ENCODE peak calls at places on chromosomes 2 and 18, in four cellular contexts. G is adrenal gland, O is IMR-90, K is HCT116. W is an unnamed sample.

GRCh38 chr2:42141687-42142475 is 27.3 kb upstream of the EML4 start:
- DNase-seq in G (peak; percentile 73), O (peak; percentile 93), K (no peak), W (peak; percentile 52)

GRCh38 chr18:46712406-46712805 is 44.4 kb downstream of the ST8SIA5 start:
- DNase-seq in G (peak; percentile 88), O (peak; percentile 58), K (no peak), W (no peak)

GRCh38 chr2:5538717-5539116 is 153.5 kb upstream of the SOX11 start:
- DNase-seq in G (no peak), O (no peak), K (no peak), W (no peak)

GRCh38 chr2:216292475-216292874 is 79.8 kb downstream of the MARCHF4 start:
- DNase-seq in G (no peak), O (no peak), K (no peak), W (no peak)

GRCh38 chr2:9809448-9810088 is 33.7 kb upstream of the TAF1B start:
- DNase-seq in G (no peak), O (no peak), K (no peak), W (no peak)

GRCh38 chr2:73202156-73203054 is at the start of gene NOTO:
- DNase-seq in G (peak; percentile 35), O (no peak), K (no peak), W (no peak)

GRCh38 chr2:219421323-219421722 is 3.1 kb downstream of the DES start:
- DNase-seq in G (no peak), O (no peak), K (no peak), W (no peak)

GRCh38 chr2:19861771-19862170 is 40.0 kb downstream of the TTC32 start:
- DNase-seq in G (no peak), O (peak; percentile 57), K (no peak), W (no peak)

GRCh38 chr2:134774786-134775641 is 56.2 kb upstream of the TMEM163 start:
- DNase-seq in G (no peak), O (no peak), K (peak; percentile 15), W (no peak)

GRCh38 chr2:156471772-156472171 is 35.6 kb downstream of the GPD2 start:
- DNase-seq in G (no peak), O (no peak), K (no peak), W (no peak)

GRCh38 chr2:231191896-231192872 is 6.2 kb upstream of the ARMC9 start:
- DNase-seq in G (peak; percentile 85), O (peak; percentile 83), K (no peak), W (no peak)

GRCh38 chr18:7721532-7721931 is 154.4 kb downstream of the PTPRM start:
- DNase-seq in G (no peak), O (no peak), K (no peak), W (no peak)

GRCh38 chr18:21163647-21164625 is 52.3 kb upstream of the ROCK1 start:
- DNase-seq in G (peak; percentile 16), O (peak; percentile 93), K (no peak), W (no peak)

GRCh38 chr18:77057043-77057442 is 75.5 kb downstream of the MBP start:
- DNase-seq in G (no peak), O (no peak), K (no peak), W (no peak)

GRCh38 chr2:176827269-176827668 is 385.3 kb upstream of the HNRNPA3 start:
- DNase-seq in G (no peak), O (no peak), K (no peak), W (no peak)

GRCh38 chr2:145593991-145594702 is 1074.2 kb upstream of the ZEB2 start:
- DNase-seq in G (no peak), O (peak; percentile 84), K (no peak), W (no peak)

GRCh38 chr2:232502901-232503791 is 15.5 kb upstream of the ECEL1 start:
- DNase-seq in G (peak; percentile 68), O (peak; percentile 45), K (no peak), W (no peak)

GRCh38 chr2:240603081-240603835 is 16.7 kb downstream of the CAPN10 start:
- DNase-seq in G (no peak), O (no peak), K (no peak), W (peak; percentile 39)

GRCh38 chr2:134777593-134777992 is 58.8 kb upstream of the TMEM163 start:
- DNase-seq in G (no peak), O (no peak), K (no peak), W (no peak)

GRCh38 chr2:102619414-102620319 is at the start of gene SLC9A2:
- DNase-seq in G (no peak), O (no peak), K (no peak), W (peak; percentile 80)

GRCh38 chr2:67846341-67847070 is 216.3 kb downstream of the C1D start:
- DNase-seq in G (peak; percentile 89), O (peak; percentile 98), K (peak; percentile 75), W (peak; percentile 26)

GRCh38 chr2:85062565-85062964 is 70.6 kb upstream of the TCF7L1 start:
- DNase-seq in G (no peak), O (no peak), K (no peak), W (no peak)

GRCh38 chr18:54358495-54358793 is 738 bp downstream of the C18orf54 start:
- DNase-seq in G (no peak), O (peak; percentile 10), K (no peak), W (no peak)

GRCh38 chr2:127079358-127079920 is 27.5 kb downstream of the BIN1 start:
- DNase-seq in G (no peak), O (no peak), K (no peak), W (no peak)

GRCh38 chr2:206203331-206203730 is 43.6 kb downstream of the EEF1B2 start:
- DNase-seq in G (no peak), O (no peak), K (no peak), W (no peak)

GRCh38 chr2:164920430-164920829 is 34.9 kb downstream of the SLC38A11 start:
- DNase-seq in G (peak; percentile 26), O (peak; percentile 96), K (no peak), W (no peak)

GRCh38 chr2:61763605-61764034 is 90.2 kb downstream of the FAM161A start:
- DNase-seq in G (peak; percentile 89), O (peak; percentile 89), K (peak; percentile 85), W (peak; percentile 85)

GRCh38 chr2:218859556-218859993 is at the start of gene WNT6:
- DNase-seq in G (no peak), O (no peak), K (no peak), W (no peak)

GRCh38 chr2:213161759-213162514 is 10.5 kb upstream of the IKZF2 start:
- DNase-seq in G (no peak), O (peak; percentile 76), K (no peak), W (no peak)

GRCh38 chr18:43952398-43952797 is 675.1 kb upstream of the SYT4 start:
- DNase-seq in G (no peak), O (no peak), K (no peak), W (no peak)

GRCh38 chr18:10948421-10948820 is 200.9 kb downstream of the PIEZO2 start:
- DNase-seq in G (no peak), O (no peak), K (no peak), W (no peak)

GRCh38 chr2:97958184-97958583 is 37.6 kb downstream of the TMEM131 start:
- DNase-seq in G (no peak), O (no peak), K (no peak), W (no peak)

GRCh38 chr2:8638327-8638726 is 43.5 kb upstream of the ID2 start:
- DNase-seq in G (no peak), O (no peak), K (no peak), W (no peak)

GRCh38 chr18:73842795-73843394 is 304.7 kb downstream of the FBXO15 start:
- DNase-seq in G (peak; percentile 35), O (peak; percentile 65), K (peak; percentile 4), W (no peak)

GRCh38 chr2:1022178-1022577 is 71.5 kb downstream of the SNTG2 start:
- DNase-seq in G (no peak), O (no peak), K (no peak), W (no peak)

GRCh38 chr2:98545591-98545990 is 62.7 kb downstream of the COA5 start:
- DNase-seq in G (no peak), O (no peak), K (no peak), W (no peak)

DNA sequence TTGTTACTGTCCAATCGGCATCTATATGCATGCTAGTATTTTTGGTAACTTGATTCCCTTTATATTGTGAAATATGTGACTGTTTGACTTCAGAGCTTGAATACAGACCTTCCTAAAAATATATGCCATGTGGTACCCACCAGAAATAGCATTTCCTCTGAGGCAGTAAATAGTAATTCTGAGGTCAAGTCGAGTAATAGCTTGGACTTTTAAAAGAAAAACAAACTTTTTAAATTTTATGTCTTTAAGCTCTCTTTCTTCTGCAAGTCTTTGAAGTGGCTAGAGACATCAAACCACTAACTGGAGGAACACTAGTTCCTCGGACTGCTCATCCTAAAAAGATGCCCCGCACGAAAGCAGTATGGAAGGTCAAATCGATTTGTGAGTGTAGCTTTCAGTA is 396.8 kb upstream of the SLC14A2 start:
- DNase-seq in G (no peak), O (no peak), K (no peak), W (no peak)
- H3K4me1 ChIP-seq in G (no peaks in the 10 kb centered on the region), O (peaks cover 4% of the 10 kb centered on the region), K (no peaks in the 10 kb centered on the region), W (no peaks in the 10 kb centered on the region)

DNA sequence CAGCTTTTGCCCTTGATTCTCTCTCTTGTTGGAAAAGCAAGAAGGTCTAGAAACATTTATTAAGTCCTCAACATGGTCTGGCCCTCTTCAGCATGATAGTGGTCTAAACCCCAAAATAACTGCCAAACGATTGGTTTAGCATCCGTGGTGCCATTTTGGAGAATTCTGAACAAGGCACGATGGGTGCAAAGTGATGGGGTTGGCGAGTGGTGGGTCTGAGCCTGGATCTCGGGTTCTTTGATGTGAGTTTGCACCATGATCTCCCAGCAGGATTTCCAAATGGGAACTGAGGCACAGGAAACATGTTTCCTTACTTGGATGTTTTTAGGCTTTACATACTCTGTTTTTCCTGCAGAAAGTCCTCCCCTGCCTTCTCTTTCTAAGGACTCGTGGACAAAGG is 240.3 kb downstream of the MYCN start:
- DNase-seq in G (no peak), O (no peak), K (no peak), W (no peak)
- TF ChIP-seq POLR2A in G (no peak), O (no peak), K (no peak), W (no peak)

DNA sequence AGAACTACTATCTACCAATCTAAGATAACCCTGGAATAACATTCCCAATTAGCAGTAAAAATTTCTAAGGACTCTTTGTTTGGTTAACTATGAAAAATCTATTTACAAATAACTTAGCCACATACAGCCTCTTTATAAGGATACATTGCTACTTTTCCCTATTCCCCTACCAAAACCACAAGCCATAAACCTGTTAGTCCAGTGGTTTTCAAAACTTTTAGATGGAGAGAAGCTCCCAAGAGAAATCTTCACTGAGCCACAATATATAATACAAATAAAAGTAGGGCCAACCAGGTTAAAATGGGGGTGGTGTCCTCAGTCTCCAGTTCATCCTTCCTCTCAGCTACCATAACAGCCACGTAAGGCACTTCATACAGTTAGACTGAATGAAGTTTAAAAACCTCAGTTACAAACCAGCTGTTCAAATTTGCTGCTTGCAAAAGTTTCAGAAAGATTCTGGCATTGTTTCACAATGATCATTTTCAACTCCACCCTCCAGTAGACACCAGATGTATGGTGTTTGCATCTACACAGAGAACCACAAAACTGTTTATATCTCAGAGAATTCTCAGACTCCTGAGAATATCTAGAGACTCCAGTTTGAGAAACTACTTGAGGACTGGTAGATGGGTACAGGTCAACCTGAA is 26.0 kb downstream of the SOS1 start:
- DNase-seq in G (no peak), O (peak; percentile 87), K (no peak), W (no peak)
- H3K4me1 ChIP-seq in G (peaks cover 15% of the 10 kb centered on the region), O (peaks cover 10% of the 10 kb centered on the region), K (no peaks in the 10 kb centered on the region), W (peaks cover 11% of the 10 kb centered on the region)

DNA sequence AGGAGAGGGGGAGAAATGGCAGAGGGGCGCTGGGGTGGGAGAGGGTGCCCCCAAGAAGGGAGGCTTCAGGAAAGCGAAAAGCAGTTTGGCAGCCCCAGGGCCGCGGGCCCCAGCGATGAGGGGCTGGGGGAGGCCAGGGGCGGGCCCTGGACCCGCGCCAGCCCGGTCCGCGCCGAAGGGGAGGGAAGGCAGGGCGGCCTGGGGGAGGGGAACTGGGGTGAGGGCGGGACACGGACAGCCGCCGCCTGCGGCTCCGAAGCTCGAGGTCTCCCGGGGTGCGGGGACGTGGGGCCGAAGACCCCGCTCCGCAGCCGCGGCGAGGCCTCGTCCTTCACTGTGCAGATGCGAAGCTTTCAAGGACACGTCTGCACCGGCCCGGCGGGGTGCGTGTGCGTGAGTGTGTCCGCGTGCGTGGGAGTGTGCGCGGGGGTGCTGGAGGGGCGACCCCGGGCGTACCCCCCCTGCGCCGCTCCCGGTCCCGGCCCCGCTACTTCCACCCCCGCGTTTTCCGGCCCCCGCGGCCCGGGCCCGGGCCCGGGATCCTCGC is 1.3 kb downstream of the DNMT3A start:
- DNase-seq in G (peak; percentile 60), O (no peak), K (no peak), W (no peak)
- TF ChIP-seq POLR2A in G (no peak), O (no peak), K (no peak), W (no peak)

W was measured in Peyer's patch.